ENCODE peak calls at places on chromosomes 6 and 20, in four cellular contexts. One of them, this sample, is unnamed.

GRCh38 chr6:156703719-156704118 is 73.5 kb upstream of the ARID1B start:
- DNase-seq in GM12878: no peak
- DNase-seq in K562: no peak
- DNase-seq in HL-60: no peak
- DNase-seq in this sample: no peak

GRCh38 chr6:150368762-150369161 is at the start of gene IYD:
- DNase-seq in K562: no peak
- DNase-seq in GM12878: no peak
- DNase-seq in HL-60: no peak
- DNase-seq in this sample: no peak

GRCh38 chr6:129209355-129209754 is 326.4 kb downstream of the LAMA2 start:
- DNase-seq in K562: no peak
- DNase-seq in HL-60: no peak
- DNase-seq in GM12878: no peak
- DNase-seq in this sample: no peak

GRCh38 chr6:152099816-152100618 is 292.5 kb downstream of the ESR1 start:
- DNase-seq in K562: no peak
- DNase-seq in GM12878: no peak
- DNase-seq in HL-60: no peak
- DNase-seq in this sample: no peak

GRCh38 chr6:32290886-32291450 is 67.1 kb upstream of the NOTCH4 start:
- DNase-seq in K562: no peak
- DNase-seq in HL-60: no peak
- DNase-seq in GM12878: no peak
- DNase-seq in this sample: no peak

GRCh38 chr20:32474009-32474716 is 111.0 kb downstream of the NOL4L start:
- DNase-seq in HL-60: no peak
- DNase-seq in GM12878: no peak
- DNase-seq in K562: peak
- DNase-seq in this sample: no peak

GRCh38 chr20:58753929-58754551 is 61.4 kb downstream of the NPEPL1 start:
- DNase-seq in GM12878: no peak
- DNase-seq in K562: no peak
- DNase-seq in HL-60: no peak
- DNase-seq in this sample: no peak

GRCh38 chr6:75207211-75207984 is 1.5 kb upstream of the COL12A1 start:
- DNase-seq in HL-60: no peak
- DNase-seq in GM12878: no peak
- DNase-seq in K562: no peak
- DNase-seq in this sample: no peak

GRCh38 chr6:110325197-110325596 is 33.0 kb downstream of the METTL24 start:
- DNase-seq in K562: no peak
- DNase-seq in HL-60: no peak
- DNase-seq in GM12878: no peak
- DNase-seq in this sample: no peak

GRCh38 chr20:56664791-56665190 is 35.7 kb downstream of the TFAP2C start:
- DNase-seq in HL-60: no peak
- DNase-seq in K562: no peak
- DNase-seq in GM12878: no peak
- DNase-seq in this sample: no peak

GRCh38 chr6:11021003-11021402 is 23.1 kb downstream of the ELOVL2 start:
- DNase-seq in HL-60: no peak
- DNase-seq in K562: no peak
- DNase-seq in GM12878: no peak
- DNase-seq in this sample: no peak

GRCh38 chr6:28757429-28758045 is 166.2 kb downstream of the TRIM27 start:
- DNase-seq in HL-60: no peak
- DNase-seq in GM12878: no peak
- DNase-seq in K562: peak
- DNase-seq in this sample: no peak

GRCh38 chr6:14270925-14271791 is 153.6 kb downstream of the CD83 start:
- DNase-seq in GM12878: no peak
- DNase-seq in K562: peak
- DNase-seq in HL-60: peak
- DNase-seq in this sample: no peak

GRCh38 chr6:11188161-11188915 is 44.1 kb downstream of the NEDD9 start:
- DNase-seq in K562: no peak
- DNase-seq in HL-60: no peak
- DNase-seq in GM12878: no peak
- DNase-seq in this sample: no peak

GRCh38 chr20:8049321-8049720 is 29.8 kb upstream of the TMX4 start:
- DNase-seq in GM12878: no peak
- DNase-seq in K562: no peak
- DNase-seq in HL-60: no peak
- DNase-seq in this sample: no peak

GRCh38 chr6:135922746-135923145 is 71.2 kb downstream of the PDE7B start:
- DNase-seq in K562: no peak
- DNase-seq in GM12878: no peak
- DNase-seq in HL-60: no peak
- DNase-seq in this sample: no peak

GRCh38 chr6:85191656-85192055 is 258.2 kb upstream of the NT5E start:
- DNase-seq in K562: no peak
- DNase-seq in HL-60: no peak
- DNase-seq in GM12878: no peak
- DNase-seq in this sample: no peak

GRCh38 chr20:64090165-64090564 is 6.0 kb upstream of the LKAAEAR1 start:
- DNase-seq in HL-60: no peak
- DNase-seq in K562: peak
- DNase-seq in GM12878: no peak
- DNase-seq in this sample: no peak

GRCh38 chr6:30787954-30788353 is 43.6 kb upstream of the IER3 start:
- DNase-seq in K562: no peak
- DNase-seq in HL-60: peak
- DNase-seq in GM12878: no peak
- DNase-seq in this sample: no peak

GRCh38 chr6:3194535-3195376 is 32.7 kb downstream of the TUBB2B start:
- DNase-seq in HL-60: no peak
- DNase-seq in K562: peak
- DNase-seq in GM12878: no peak
- DNase-seq in this sample: no peak

GRCh38 chr6:128844598-128844997 is 38.3 kb upstream of the LAMA2 start:
- DNase-seq in GM12878: no peak
- DNase-seq in K562: no peak
- DNase-seq in HL-60: no peak
- DNase-seq in this sample: no peak

GRCh38 chr6:170485159-170485558 is 67.9 kb downstream of the PSMB1 start:
- DNase-seq in HL-60: no peak
- DNase-seq in K562: no peak
- DNase-seq in GM12878: no peak
- DNase-seq in this sample: no peak

GRCh38 chr6:154864086-154864430 is 130.8 kb downstream of the SCAF8 start:
- DNase-seq in GM12878: no peak
- DNase-seq in K562: no peak
- DNase-seq in HL-60: no peak
- DNase-seq in this sample: no peak

GRCh38 chr20:16575390-16576140 is 2.3 kb upstream of the KIF16B start:
- DNase-seq in K562: peak
- DNase-seq in GM12878: no peak
- DNase-seq in HL-60: no peak
- DNase-seq in this sample: peak

GRCh38 chr6:154447929-154448328 is 62.6 kb downstream of the CNKSR3 start:
- DNase-seq in K562: no peak
- DNase-seq in HL-60: no peak
- DNase-seq in GM12878: no peak
- DNase-seq in this sample: no peak

GRCh38 chr20:52103911-52104545 is 87.6 kb downstream of the ZFP64 start:
- DNase-seq in GM12878: no peak
- DNase-seq in HL-60: peak
- DNase-seq in K562: no peak
- DNase-seq in this sample: no peak
- TF ChIP-seq SPI1 in GM12878: no peak
- TF ChIP-seq SPI1 in HL-60: peak
- TF ChIP-seq SPI1 in K562: peak
- TF ChIP-seq SPI1 in this sample: peak

DNA sequence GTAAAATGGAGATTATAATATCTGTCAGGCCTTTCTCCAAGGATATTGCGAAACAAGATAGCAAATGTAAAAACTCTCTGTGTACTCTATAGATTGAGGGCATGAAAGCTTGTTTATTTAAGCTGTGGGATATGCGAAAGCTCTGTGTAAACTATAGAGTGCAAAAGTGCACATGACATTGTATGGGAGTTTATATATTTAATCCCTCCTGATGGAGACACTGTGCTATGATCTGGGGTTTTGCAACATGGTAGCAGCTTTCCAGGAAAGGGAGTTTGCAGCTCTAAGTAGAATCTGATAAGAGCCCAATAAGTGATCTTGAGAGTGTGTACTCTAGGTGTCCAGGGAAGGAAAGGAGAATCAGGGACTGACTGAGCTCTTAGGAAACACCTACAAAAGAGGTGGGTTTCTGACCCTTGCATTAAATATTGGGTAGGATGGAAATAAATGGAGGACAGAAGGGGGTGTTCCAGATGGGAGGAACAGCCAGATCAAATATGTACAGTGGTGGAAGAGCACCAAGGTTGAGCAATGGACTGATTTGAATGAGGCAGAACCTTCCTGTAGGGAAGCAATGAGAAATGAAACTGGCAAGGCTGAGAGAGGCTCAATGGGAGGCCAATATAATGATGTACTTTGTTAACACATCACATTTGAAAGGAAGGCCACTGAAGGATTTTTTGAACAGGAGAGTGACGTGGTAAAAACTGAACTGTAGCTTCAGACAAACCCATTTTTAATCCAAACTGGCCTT is 450.1 kb downstream of the GJA1 start:
- DNase-seq in GM12878: no peak
- DNase-seq in HL-60: no peak
- DNase-seq in K562: no peak
- DNase-seq in this sample: no peak
- TF ChIP-seq SPI1 in GM12878: no peak
- TF ChIP-seq SPI1 in HL-60: no peak
- TF ChIP-seq SPI1 in K562: no peak
- TF ChIP-seq SPI1 in this sample: no peak

GRCh38 chr6:33744001-33744848 is 2.5 kb downstream of the IP6K3 start:
- DNase-seq in HL-60: peak
- DNase-seq in K562: peak
- DNase-seq in GM12878: no peak
- DNase-seq in this sample: peak
- TF ChIP-seq SPI1 in HL-60: no peak
- TF ChIP-seq SPI1 in K562: no peak
- TF ChIP-seq SPI1 in GM12878: no peak
- TF ChIP-seq SPI1 in this sample: no peak

DNA sequence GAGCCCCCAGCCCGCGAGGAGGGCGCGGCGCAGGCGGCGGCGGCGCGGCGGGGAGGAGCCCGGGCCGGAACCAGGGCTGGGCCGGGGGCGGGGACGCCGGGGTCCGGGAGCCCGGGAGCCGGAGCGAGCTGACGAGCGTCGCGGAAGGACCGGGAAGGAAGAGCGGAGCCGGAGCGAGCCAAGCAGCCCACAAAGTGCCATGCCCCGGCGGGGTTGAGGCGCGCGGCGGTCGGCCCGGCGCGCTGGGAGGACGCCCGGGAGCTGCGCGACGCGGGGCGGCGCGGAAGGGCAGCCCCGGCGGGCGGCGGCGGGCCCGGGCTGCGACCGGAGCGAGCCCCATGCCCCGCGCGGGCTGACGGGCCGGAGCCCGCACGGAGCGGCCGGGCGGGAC is 289 bp downstream of the FOXP4 start:
- DNase-seq in HL-60: peak
- DNase-seq in K562: no peak
- DNase-seq in GM12878: no peak
- DNase-seq in this sample: no peak
- TF ChIP-seq SPI1 in HL-60: no peak
- TF ChIP-seq SPI1 in K562: no peak
- TF ChIP-seq SPI1 in GM12878: no peak
- TF ChIP-seq SPI1 in this sample: no peak

This sample was measured in GM12891.